ENCODE peak calls at places on chromosome 22, in eight cellular contexts. V is lower lobe of right lung; U is IMR-90; M is esophagus squamous epithelium; L is kidney; C is CD8-positive, alpha-beta T cell; J is cardiac muscle cell; R is stomach. F is an unnamed sample. For H3K4me1, the result is how much of the 10 kb centered on the place peaks cover.

GRCh38 chr22:35039625-35040024 is 26.3 kb upstream of the ISX start:
- DNase-seq in V (no peak), U (no peak), M (no peak), L (no peak), C (no peak), J (peak), R (no peak), F (no peak)

GRCh38 chr22:24450600-24450999 is 23.2 kb downstream of the ADORA2A start:
- DNase-seq in V (no peak), U (no peak), M (no peak), L (no peak), C (no peak), J (peak), R (no peak), F (peak)

GRCh38 chr22:30605449-30606110 is 1.4 kb upstream of the TCN2 start:
- DNase-seq in V (peak), U (peak), M (no peak), L (no peak), C (no peak), J (peak), R (peak), F (peak)

GRCh38 chr22:18112440-18112839 is 1.8 kb downstream of the TUBA8 start:
- DNase-seq in V (no peak), U (no peak), M (no peak), L (no peak), C (no peak), J (no peak), R (no peak), F (no peak)

GRCh38 chr22:42857845-42858481 is 890 bp upstream of the ARFGAP3 start:
- DNase-seq in V (no peak), U (no peak), M (no peak), L (no peak), C (no peak), J (no peak), R (no peak), F (no peak)

GRCh38 chr22:49957826-49958461 is 2.6 kb upstream of the PIM3 start:
- DNase-seq in V (peak), U (no peak), M (no peak), L (peak), C (no peak), J (no peak), R (peak), F (peak)

GRCh38 chr22:29718949-29719893 is 582 bp upstream of the CABP7 start:
- DNase-seq in V (no peak), U (no peak), M (no peak), L (no peak), C (no peak), J (no peak), R (no peak), F (no peak)

GRCh38 chr22:34992672-34993071 is 73.3 kb upstream of the ISX start:
- DNase-seq in V (no peak), U (no peak), M (no peak), L (no peak), C (no peak), J (no peak), R (no peak), F (no peak)

GRCh38 chr22:50684986-50685385 is 12.4 kb downstream of the SHANK3 start:
- DNase-seq in V (no peak), U (peak), M (no peak), L (no peak), C (no peak), J (no peak), R (peak), F (no peak)

GRCh38 chr22:49623176-49623575 is 204.5 kb downstream of the BRD1 start:
- DNase-seq in V (peak), U (no peak), M (no peak), L (peak), C (no peak), J (no peak), R (no peak), F (no peak)

GRCh38 chr22:32810241-32811133 is 9.0 kb downstream of the TIMP3 start:
- DNase-seq in V (no peak), U (peak), M (no peak), L (no peak), C (no peak), J (peak), R (no peak), F (no peak)

GRCh38 chr22:49887716-49888115 is 30.5 kb downstream of the ALG12 start:
- DNase-seq in V (no peak), U (no peak), M (no peak), L (no peak), C (no peak), J (no peak), R (no peak), F (no peak)

GRCh38 chr22:29029202-29030000 is 32.2 kb downstream of the C22orf31 start:
- DNase-seq in V (no peak), U (no peak), M (no peak), L (no peak), C (no peak), J (no peak), R (no peak), F (no peak)

GRCh38 chr22:40250608-40251007 is 72.9 kb downstream of the TNRC6B start:
- DNase-seq in V (no peak), U (no peak), M (no peak), L (no peak), C (no peak), J (no peak), R (no peak), F (no peak)

GRCh38 chr22:30312053-30312452 is 14.7 kb downstream of the TBC1D10A start:
- DNase-seq in V (no peak), U (peak), M (no peak), L (no peak), C (no peak), J (no peak), R (no peak), F (no peak)

GRCh38 chr22:17729561-17729960 is 44.7 kb downstream of the BID start:
- DNase-seq in V (no peak), U (no peak), M (no peak), L (no peak), C (no peak), J (no peak), R (no peak), F (no peak)

GRCh38 chr22:17159504-17159951 is 451 bp upstream of the HDHD5 start:
- DNase-seq in V (no peak), U (peak), M (no peak), L (peak), C (peak), J (no peak), R (peak), F (no peak)

GRCh38 chr22:44155115-44155514 is 25.6 kb upstream of the PARVG start:
- DNase-seq in V (no peak), U (no peak), M (no peak), L (peak), C (no peak), J (no peak), R (no peak), F (no peak)

GRCh38 chr22:43345761-43346261 is 2.6 kb upstream of the SCUBE1 start:
- DNase-seq in V (no peak), U (no peak), M (no peak), L (no peak), C (no peak), J (no peak), R (no peak), F (no peak)

GRCh38 chr22:49869855-49870712 is 16.4 kb downstream of the ZBED4 start:
- DNase-seq in V (no peak), U (no peak), M (no peak), L (no peak), C (no peak), J (no peak), R (no peak), F (no peak)

GRCh38 chr22:21641417-21641794 is 696 bp upstream of the SDF2L1 start:
- DNase-seq in V (peak), U (peak), M (no peak), L (peak), C (no peak), J (peak), R (peak), F (peak)

GRCh38 chr22:44691796-44692661 is 10.0 kb upstream of the PRR5 start:
- DNase-seq in V (no peak), U (no peak), M (no peak), L (peak), C (no peak), J (no peak), R (no peak), F (no peak)

GRCh38 chr22:31313366-31314147 is 21.3 kb upstream of the PIK3IP1 start:
- DNase-seq in V (peak), U (peak), M (no peak), L (peak), C (peak), J (peak), R (peak), F (peak)

GRCh38 chr22:29201722-29202230 is 3.9 kb upstream of the EMID1 start:
- DNase-seq in V (no peak), U (no peak), M (no peak), L (peak), C (no peak), J (no peak), R (no peak), F (no peak)

GRCh38 chr22:48951836-48952235 is 875.8 kb downstream of the BRD1 start:
- DNase-seq in V (no peak), U (no peak), M (no peak), L (no peak), C (no peak), J (no peak), R (peak), F (no peak)

GRCh38 chr22:49715450-49715849 is 112.2 kb downstream of the BRD1 start:
- DNase-seq in V (no peak), U (no peak), M (no peak), L (no peak), C (no peak), J (no peak), R (no peak), F (no peak)

GRCh38 chr22:20792966-20793332 is 19.0 kb downstream of the SERPIND1 start:
- DNase-seq in V (no peak), U (no peak), M (no peak), L (no peak), C (no peak), J (no peak), R (no peak), F (no peak)

GRCh38 chr22:48102581-48102980 is 1340.1 kb downstream of the TBC1D22A start:
- DNase-seq in V (no peak), U (no peak), M (no peak), L (no peak), C (no peak), J (no peak), R (peak), F (no peak)

GRCh38 chr22:49294656-49295464 is 532.8 kb downstream of the BRD1 start:
- DNase-seq in V (no peak), U (no peak), M (no peak), L (no peak), C (no peak), J (no peak), R (peak), F (peak)

GRCh38 chr22:28222976-28223375 is 303.9 kb upstream of the PITPNB start:
- DNase-seq in V (no peak), U (peak), M (no peak), L (no peak), C (no peak), J (no peak), R (no peak), F (no peak)

GRCh38 chr22:30561402-30562154 is 12.9 kb downstream of the GAL3ST1 start:
- DNase-seq in V (no peak), U (no peak), M (no peak), L (no peak), C (no peak), J (no peak), R (no peak), F (no peak)

GRCh38 chr22:41528938-41529561 is 15.2 kb downstream of the POLR3H start:
- DNase-seq in V (no peak), U (no peak), M (no peak), L (no peak), C (no peak), J (no peak), R (no peak), F (no peak)
- TF ChIP-seq CTCF in V (no peak), U (no peak), M (no peak), L (no peak), C (no peak), J (no peak), R (no peak), F (no peak)

DNA sequence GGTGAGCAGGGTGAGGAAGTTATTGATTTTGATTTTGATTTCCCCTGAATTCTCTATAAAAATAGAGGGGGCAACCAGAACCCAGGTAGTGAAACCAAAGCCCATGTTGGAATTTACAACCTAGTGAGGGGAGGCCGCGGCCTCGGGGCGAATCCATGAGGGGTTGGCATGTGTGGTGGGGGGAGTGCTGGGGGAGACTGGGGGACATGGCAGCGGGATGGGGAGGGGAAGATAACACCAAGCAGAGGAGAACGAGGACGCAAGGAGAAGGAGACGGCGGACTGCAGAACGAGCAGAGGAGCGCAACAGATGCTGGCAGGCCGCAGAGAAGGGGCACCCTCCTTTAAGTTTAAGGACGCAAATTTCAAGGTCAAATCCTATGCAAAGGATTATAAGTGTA is 79.7 kb upstream of the SEPTIN5 start:
- DNase-seq in V (no peak), U (no peak), M (no peak), L (peak), C (no peak), J (no peak), R (no peak), F (peak)
- H3K4me1 ChIP-seq in V (under half), U (under half), M (under half), L (under half), C (under half), J (under half), R (under half), F (under half)

DNA sequence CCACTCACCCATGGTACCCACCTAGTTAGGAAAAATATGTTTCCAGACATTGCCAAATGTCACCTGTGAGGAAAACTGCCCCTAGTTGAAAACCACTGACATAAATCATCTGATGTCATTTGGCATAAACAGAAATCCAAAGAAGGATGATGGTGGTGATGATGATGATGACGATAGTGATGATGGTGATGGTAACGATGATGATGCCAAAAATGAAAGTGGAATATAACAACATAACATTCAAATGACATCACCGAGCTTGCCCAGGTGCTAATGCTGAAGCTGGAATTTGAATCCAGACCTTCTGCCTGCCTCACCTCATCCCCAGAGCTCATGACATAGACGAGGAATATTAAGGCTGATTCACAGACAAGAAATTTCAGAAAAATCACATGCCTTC is 92.3 kb upstream of the ASPHD2 start:
- DNase-seq in V (no peak), U (no peak), M (no peak), L (no peak), C (no peak), J (no peak), R (no peak), F (no peak)
- TF ChIP-seq CTCF in V (no peak), U (no peak), M (no peak), L (no peak), C (no peak), J (no peak), R (no peak), F (no peak)

GRCh38 chr22:36455571-36456458 is 25.6 kb downstream of the TXN2 start:
- DNase-seq in V (no peak), U (no peak), M (no peak), L (no peak), C (no peak), J (no peak), R (peak), F (no peak)

GRCh38 chr22:36453855-36454378 is 27.5 kb downstream of the TXN2 start:
- DNase-seq in V (no peak), U (no peak), M (no peak), L (no peak), C (no peak), J (no peak), R (no peak), F (no peak)

GRCh38 chr22:36457688-36458450 is 23.6 kb downstream of the TXN2 start:
- DNase-seq in V (no peak), U (no peak), M (no peak), L (peak), C (no peak), J (no peak), R (no peak), F (no peak)

GRCh38 chr22:36454916-36455570 is 26.4 kb downstream of the TXN2 start:
- DNase-seq in V (peak), U (peak), M (peak), L (peak), C (peak), J (peak), R (peak), F (peak)

DNA sequence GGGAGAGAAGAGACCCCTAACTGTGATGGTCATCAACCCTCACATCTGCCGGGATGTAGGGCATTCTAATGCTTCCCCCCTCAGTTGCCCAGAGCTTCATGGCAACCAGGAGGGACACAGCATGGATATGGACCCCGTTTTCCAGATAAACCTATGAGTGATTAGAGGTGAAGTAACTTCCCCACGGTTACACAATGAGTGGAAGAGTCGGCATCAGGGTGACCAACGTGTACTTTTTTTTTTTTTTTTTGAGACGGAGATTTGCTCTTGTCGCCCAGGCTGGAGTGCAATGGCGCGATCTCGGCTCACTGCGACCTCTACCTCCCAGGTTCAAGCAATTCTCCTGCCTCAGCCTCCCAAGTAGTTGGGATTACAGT is 25.0 kb downstream of the TXN2 start:
- DNase-seq in V (no peak), U (no peak), M (no peak), L (no peak), C (no peak), J (no peak), R (no peak), F (no peak)
- H3K4me1 ChIP-seq in V (half or more), U (under half), M (under half), L (under half), C (under half), J (under half), R (under half), F (under half)

DNA sequence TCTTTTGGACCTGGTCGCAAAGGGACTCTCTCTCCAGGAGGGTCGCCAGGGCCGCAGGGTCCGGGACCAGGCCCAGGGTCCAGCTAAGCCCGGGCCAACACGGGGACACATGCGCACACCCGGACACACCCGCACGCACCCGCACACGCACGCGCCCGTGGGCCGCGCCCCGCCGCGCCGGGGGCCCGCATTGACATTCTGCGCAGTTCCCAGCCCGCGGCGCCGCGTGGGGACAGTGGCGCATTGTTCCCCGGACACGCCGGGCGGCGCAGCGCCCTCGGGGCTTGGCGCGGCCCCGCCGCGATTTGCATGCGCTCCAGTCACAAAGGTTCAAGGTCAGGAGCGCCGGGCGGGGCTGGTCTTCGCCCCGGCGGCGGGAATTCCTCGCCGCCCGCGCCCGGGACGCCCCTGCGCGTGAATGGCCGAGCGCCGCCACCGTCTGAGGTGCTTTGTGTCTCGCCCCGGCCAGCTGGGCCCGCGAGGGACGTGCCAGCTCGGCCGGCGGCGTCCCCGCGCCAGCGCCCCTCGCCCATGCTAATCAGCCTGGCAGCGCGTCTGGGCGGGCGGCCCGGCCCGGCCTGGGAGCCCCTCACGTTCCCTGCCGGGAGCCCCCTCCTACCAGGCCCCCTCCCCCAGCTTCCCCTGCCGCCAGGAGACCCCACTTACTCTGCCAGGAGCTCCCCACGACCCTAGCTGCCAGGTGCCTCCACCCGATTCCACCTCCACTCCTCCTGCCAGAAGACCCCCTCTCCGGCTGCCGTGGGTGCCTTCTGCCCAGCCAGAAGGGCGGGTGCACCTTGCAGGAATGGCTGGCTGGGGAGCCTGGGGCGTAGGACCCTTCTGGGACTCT is 50.5 kb upstream of the WNT7B start:
- DNase-seq in V (peak), U (no peak), M (no peak), L (peak), C (no peak), J (peak), R (peak), F (peak)
- TF ChIP-seq CTCF in V (peak), U (no peak), M (peak), L (peak), C (no peak), J (no peak), R (no peak), F (peak)

GRCh38 chr22:37377927-37378326 is 49.4 kb downstream of the ELFN2 start:
- DNase-seq in V (no peak), U (no peak), M (no peak), L (no peak), C (no peak), J (no peak), R (no peak), F (no peak)
- H3K4me1 ChIP-seq in V (under half), U (under half), M (under half), L (under half), C (under half), J (under half), R (under half), F (under half)

DNA sequence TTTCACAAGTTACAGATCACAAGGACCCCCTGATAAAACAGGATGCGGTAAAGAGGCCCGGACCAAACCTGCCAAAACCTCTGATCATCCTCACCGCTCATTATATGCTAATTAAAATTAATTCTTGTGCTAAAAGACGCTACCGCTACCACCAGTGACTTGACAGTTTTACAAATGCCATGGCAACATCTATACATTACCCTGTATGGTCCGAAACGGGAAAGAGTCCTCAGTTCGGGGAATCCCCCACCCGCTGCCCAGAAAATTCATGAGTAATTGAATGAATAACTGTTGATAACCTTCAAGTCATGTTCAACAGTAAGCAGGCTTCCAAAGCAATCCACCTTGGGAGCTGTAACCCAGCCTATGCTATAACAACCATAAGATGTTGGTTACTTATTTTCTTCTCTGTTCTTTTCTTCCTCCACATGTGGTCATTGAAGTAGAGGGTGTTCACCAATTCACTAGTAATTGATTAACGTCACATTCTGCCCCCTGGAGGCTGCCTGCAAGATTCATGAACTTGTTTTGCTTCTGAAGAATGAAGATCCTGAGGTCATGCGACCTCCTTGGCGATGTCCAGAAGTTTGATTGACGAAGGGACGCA is 20.6 kb downstream of the APOBEC3H start:
- DNase-seq in V (no peak), U (peak), M (no peak), L (no peak), C (peak), J (peak), R (peak), F (no peak)
- TF ChIP-seq CTCF in V (peak), U (peak), M (peak), L (peak), C (peak), J (peak), R (peak), F (no peak)

F was measured in tibial artery.